ENCODE peak calls at places on chromosomes 11 and 22, in seven cellular contexts. D, Q, L, S, A, K and U are unnamed samples.

GRCh38 chr11:115530752-115531151 is 26.5 kb upstream of the CADM1 start:
- DNase-seq in D (peak), Q (no peak), L (peak), S (no peak), A (peak), K (no peak), U (no peak)

GRCh38 chr11:41206388-41206787 is 253.1 kb downstream of the LRRC4C start:
- DNase-seq in D (no peak), Q (no peak), L (peak), S (no peak), A (no peak), K (no peak), U (no peak)

GRCh38 chr22:20618488-20618887 is 111.1 kb downstream of the MED15 start:
- DNase-seq in D (no peak), Q (no peak), L (no peak), S (no peak), A (no peak), K (no peak), U (no peak)

GRCh38 chr11:1826552-1827094 is 8.2 kb upstream of the SYT8 start:
- DNase-seq in D (peak), Q (no peak), L (peak), S (no peak), A (no peak), K (no peak), U (no peak)

GRCh38 chr22:41636467-41636866 is 15.4 kb downstream of the XRCC6 start:
- DNase-seq in D (no peak), Q (no peak), L (no peak), S (no peak), A (no peak), K (no peak), U (no peak)

GRCh38 chr11:31794546-31794945 is 16.6 kb downstream of the PAX6 start:
- DNase-seq in D (no peak), Q (no peak), L (no peak), S (no peak), A (no peak), K (no peak), U (peak)

GRCh38 chr11:945986-946385 is 20.3 kb downstream of the AP2A2 start:
- DNase-seq in D (no peak), Q (no peak), L (peak), S (no peak), A (no peak), K (peak), U (no peak)

GRCh38 chr22:30078320-30079311 is 1.6 kb upstream of the HORMAD2 start:
- DNase-seq in D (peak), Q (peak), L (peak), S (peak), A (peak), K (no peak), U (no peak)

GRCh38 chr11:77801477-77801876 is 19.0 kb downstream of the RSF1 start:
- DNase-seq in D (no peak), Q (no peak), L (no peak), S (no peak), A (no peak), K (no peak), U (no peak)

GRCh38 chr11:125170406-125171031 is 6.0 kb downstream of the PKNOX2 start:
- DNase-seq in D (peak), Q (no peak), L (peak), S (no peak), A (no peak), K (no peak), U (no peak)

GRCh38 chr11:133991101-133991500 is 34.3 kb upstream of the IGSF9B start:
- DNase-seq in D (no peak), Q (no peak), L (no peak), S (no peak), A (no peak), K (no peak), U (no peak)

GRCh38 chr11:112128483-112129121 is 35.3 kb downstream of the IL18 start:
- DNase-seq in D (peak), Q (no peak), L (no peak), S (no peak), A (no peak), K (no peak), U (no peak)

GRCh38 chr11:9210922-9211320 is 54.2 kb downstream of the DENND5A start:
- DNase-seq in D (peak), Q (no peak), L (no peak), S (no peak), A (no peak), K (no peak), U (no peak)

GRCh38 chr11:115287266-115287665 is 216.9 kb downstream of the CADM1 start:
- DNase-seq in D (no peak), Q (no peak), L (no peak), S (no peak), A (no peak), K (no peak), U (no peak)

GRCh38 chr11:76155455-76156232 is 50.7 kb downstream of the WNT11 start:
- DNase-seq in D (no peak), Q (no peak), L (no peak), S (no peak), A (no peak), K (no peak), U (no peak)

GRCh38 chr11:17812286-17813187 is 78.0 kb downstream of the KCNC1 start:
- DNase-seq in D (no peak), Q (no peak), L (no peak), S (no peak), A (no peak), K (no peak), U (no peak)

GRCh38 chr22:23849009-23850006 is 8.4 kb upstream of the SLC2A11 start:
- DNase-seq in D (peak), Q (peak), L (peak), S (peak), A (peak), K (peak), U (no peak)

GRCh38 chr22:26669060-26669481 is 11.7 kb downstream of the MIAT start:
- DNase-seq in D (peak), Q (no peak), L (peak), S (no peak), A (no peak), K (no peak), U (no peak)

GRCh38 chr11:119030029-119030328 is 698 bp downstream of the SLC37A4 start:
- DNase-seq in D (no peak), Q (no peak), L (no peak), S (no peak), A (no peak), K (no peak), U (no peak)

GRCh38 chr22:39128508-39128907 is 24.0 kb downstream of the CBX7 start:
- DNase-seq in D (no peak), Q (no peak), L (no peak), S (no peak), A (no peak), K (no peak), U (no peak)

GRCh38 chr11:74283580-74284180 is 27.8 kb downstream of the P4HA3 start:
- DNase-seq in D (no peak), Q (no peak), L (no peak), S (no peak), A (no peak), K (no peak), U (no peak)

GRCh38 chr11:130278745-130279144 is 36.0 kb downstream of the ZBTB44 start:
- DNase-seq in D (no peak), Q (no peak), L (no peak), S (no peak), A (no peak), K (no peak), U (no peak)

GRCh38 chr11:71211631-71212030 is 40.7 kb downstream of the SHANK2 start:
- DNase-seq in D (no peak), Q (no peak), L (no peak), S (no peak), A (no peak), K (no peak), U (no peak)

GRCh38 chr22:29071261-29072045 is 1.4 kb upstream of the KREMEN1 start:
- DNase-seq in D (no peak), Q (peak), L (peak), S (no peak), A (peak), K (no peak), U (no peak)

GRCh38 chr11:58742140-58742539 is 10.4 kb upstream of the GLYAT start:
- DNase-seq in D (no peak), Q (no peak), L (no peak), S (no peak), A (no peak), K (no peak), U (no peak)

GRCh38 chr11:84687433-84687832 is 939.7 kb downstream of the DLG2 start:
- DNase-seq in D (no peak), Q (no peak), L (no peak), S (no peak), A (no peak), K (no peak), U (no peak)

GRCh38 chr22:48089601-48090331 is 1327.3 kb downstream of the TBC1D22A start:
- DNase-seq in D (peak), Q (no peak), L (no peak), S (no peak), A (no peak), K (no peak), U (no peak)